ENCODE peak calls at places on chromosomes 13 and 19, in seven cellular contexts. W is tibial nerve, E is right lobe of liver, Y is K562, M is esophagus squamous epithelium, J is IMR-90, L is A549. O is an unnamed sample.

GRCh38 chr13:31538067-31539042 is 201.0 kb upstream of the RXFP2 start:
- DNase-seq in Y (peak; percentile 14), M (no peak), J (peak; percentile 45), E (no peak), L (no peak), W (no peak), O (no peak)

GRCh38 chr13:102878491-102878890 is 32.7 kb downstream of the ERCC5 start:
- DNase-seq in E (no peak), M (no peak), W (no peak), L (no peak), J (peak; percentile 76), Y (no peak), O (no peak)

GRCh38 chr13:47481521-47481920 is 519.6 kb downstream of the SUCLA2 start:
- DNase-seq in J (peak; percentile 23), M (no peak), Y (no peak), W (no peak), L (no peak), E (no peak), O (no peak)

GRCh38 chr19:48770223-48770622 is 14.9 kb downstream of the FGF21 start:
- DNase-seq in J (no peak), M (no peak), W (no peak), E (no peak), L (no peak), Y (no peak), O (no peak)

GRCh38 chr13:30045916-30046704 is 195.7 kb upstream of the UBL3 start:
- DNase-seq in L (no peak), W (no peak), Y (no peak), M (no peak), J (peak; percentile 88), E (no peak), O (no peak)

GRCh38 chr13:53522034-53522433 is 493.4 kb downstream of the OLFM4 start:
- DNase-seq in Y (no peak), J (no peak), L (no peak), E (no peak), M (no peak), W (no peak), O (no peak)

GRCh38 chr13:28636677-28637317 is 22.1 kb upstream of the POMP start:
- DNase-seq in J (peak; percentile 89), W (no peak), M (peak; percentile 10), E (no peak), Y (peak; percentile 41), L (peak; percentile 22), O (no peak)

GRCh38 chr13:35471466-35472307 is 4.8 kb downstream of the MAB21L1 start:
- DNase-seq in W (no peak), E (no peak), L (no peak), J (no peak), Y (no peak), M (no peak), O (no peak)

GRCh38 chr13:40796649-40797048 is 7.2 kb downstream of the SLC25A15 start:
- DNase-seq in M (no peak), J (no peak), W (no peak), L (no peak), Y (no peak), E (no peak), O (no peak)
- TF ChIP-seq POLR2A in M (no peak), J (no peak), W (no peak), L (no peak), Y (no peak), E (no peak), O (no peak)

GRCh38 chr13:101474419-101474957 is 22.0 kb downstream of the ITGBL1 start:
- DNase-seq in E (no peak), W (no peak), M (no peak), Y (no peak), L (no peak), J (peak; percentile 91), O (no peak)
- TF ChIP-seq CTCF in E (no peak), W (no peak), M (no peak), Y (no peak), L (peak; percentile 68), J (peak; percentile 90), O (no peak)

DNA sequence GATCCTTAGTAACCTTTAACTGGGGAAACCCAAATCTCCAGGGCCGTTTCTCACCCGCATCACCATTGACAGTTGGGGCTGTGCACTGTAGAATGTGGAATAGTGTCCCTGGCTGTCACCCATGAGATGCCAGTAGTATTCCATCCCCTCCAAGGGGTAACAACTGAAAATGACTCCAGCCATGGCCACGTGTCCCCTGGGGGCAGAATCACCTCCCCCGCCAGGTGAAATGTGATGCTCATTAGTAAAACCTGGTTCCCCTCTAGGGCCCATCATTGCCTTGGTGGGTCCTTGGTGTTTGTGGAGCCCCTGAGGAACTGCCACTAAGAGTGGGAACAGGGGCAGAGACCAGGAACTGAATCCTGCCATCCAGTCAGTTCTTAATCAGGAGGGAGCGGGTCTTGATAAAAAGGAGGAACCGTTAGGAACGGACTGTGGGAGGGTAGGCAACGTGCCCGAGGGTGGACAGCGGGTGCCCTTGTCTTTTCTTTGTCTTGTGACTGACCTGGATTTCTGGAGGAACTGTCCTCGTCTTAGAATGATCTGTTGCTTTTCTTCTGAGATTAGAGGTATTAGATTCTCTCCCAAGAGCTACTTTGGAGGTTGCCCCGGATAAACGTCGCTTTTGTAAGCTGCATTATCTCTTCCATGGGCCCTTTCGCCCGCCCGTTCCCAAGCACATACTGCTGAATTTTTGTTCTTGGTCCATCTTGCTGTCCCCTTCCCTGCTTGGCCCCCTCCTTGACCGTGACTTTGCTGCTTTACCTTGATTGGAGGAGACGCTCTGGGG is 3.5 kb downstream of the MYO9B start:
- DNase-seq in J (peak; percentile 31), M (no peak), L (no peak), E (no peak), W (no peak), Y (no peak), O (no peak)
- H3K4me3 ChIP-seq in J (peak overlapping the region; percentile 48), M (peak overlapping the region; percentile 45), L (peak overlapping the region; percentile 29), E (no peak overlapping the region), W (peak overlapping the region; percentile 20), Y (no peak overlapping the region), O (no peak overlapping the region)

GRCh38 chr19:18589380-18590272 is 1.0 kb downstream of the REX1BD start:
- DNase-seq in W (no peak), M (no peak), J (peak; percentile 55), E (peak; percentile 76), L (peak; percentile 51), Y (peak; percentile 69), O (no peak)

GRCh38 chr19:18590273-18591272 is 2.0 kb downstream of the REX1BD start:
- DNase-seq in L (peak; percentile 59), Y (peak; percentile 81), E (no peak), J (peak; percentile 57), W (peak; percentile 55), M (no peak), O (no peak)

GRCh38 chr19:18587561-18587960 is 1.0 kb upstream of the REX1BD start:
- DNase-seq in L (no peak), E (no peak), J (no peak), M (no peak), W (no peak), Y (no peak), O (peak; percentile 73)

GRCh38 chr19:18587962-18588610 is 512 bp upstream of the REX1BD start:
- DNase-seq in M (no peak), Y (peak; percentile 18), J (no peak), W (no peak), L (no peak), E (no peak), O (no peak)

DNA sequence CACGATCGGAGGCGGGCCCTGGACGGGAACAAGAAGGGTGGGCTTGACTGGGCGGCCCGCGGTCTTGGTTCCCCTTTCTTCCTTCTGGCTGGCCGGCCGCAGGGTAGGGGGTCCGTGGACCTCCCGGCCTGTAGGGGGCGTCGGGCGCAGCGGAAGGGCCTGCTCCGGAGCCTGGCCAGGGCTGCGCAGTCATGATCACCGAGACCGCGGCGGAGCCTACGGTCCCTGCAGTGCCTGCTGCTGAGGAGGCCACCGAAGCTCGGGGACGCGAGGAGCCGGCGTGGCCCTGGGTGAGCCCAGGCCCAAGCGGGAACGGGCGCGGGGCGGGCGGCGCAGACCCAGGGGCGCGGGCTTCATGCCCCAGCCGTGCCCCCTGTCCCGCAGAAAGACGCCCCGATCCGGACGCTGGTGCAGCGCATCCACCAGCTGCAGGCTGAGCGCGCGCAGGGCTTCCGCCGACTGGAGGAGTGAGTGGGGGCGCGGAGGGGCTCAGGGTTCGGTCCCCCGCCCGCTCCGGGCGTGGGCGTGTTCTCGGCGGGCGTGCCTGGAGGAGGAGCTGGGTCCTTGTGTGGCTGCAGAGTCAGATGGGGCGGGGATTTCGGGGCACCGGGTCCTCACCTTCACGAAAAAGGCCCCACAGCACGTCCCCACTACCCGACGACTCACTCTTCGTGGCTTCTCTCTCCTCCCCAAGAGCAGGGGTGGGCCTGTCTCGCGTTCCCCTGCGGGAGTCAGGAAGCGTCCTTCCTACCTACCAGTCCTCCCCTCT is at the start of gene REX1BD:
- DNase-seq in W (peak; percentile 55), E (peak; percentile 83), J (peak; percentile 68), L (no peak), Y (peak; percentile 86), M (no peak), O (peak; percentile 97)
- TF ChIP-seq POLR2A in W (peak; percentile 8), E (peak; percentile 61), J (peak; percentile 12), L (peak; percentile 80), Y (peak; percentile 91), M (no peak), O (no peak)

GRCh38 chr19:31233288-31233687 is 115.9 kb downstream of the TSHZ3 start:
- DNase-seq in E (no peak), M (no peak), L (no peak), W (no peak), J (no peak), Y (no peak), O (no peak)

GRCh38 chr19:31235806-31236205 is 113.4 kb downstream of the TSHZ3 start:
- DNase-seq in Y (no peak), J (no peak), M (no peak), W (no peak), E (no peak), L (no peak), O (no peak)

GRCh38 chr19:31231181-31231580 is 118.1 kb downstream of the TSHZ3 start:
- DNase-seq in M (no peak), L (no peak), Y (no peak), W (no peak), J (peak; percentile 32), E (no peak), O (no peak)

GRCh38 chr19:31232871-31233270 is 116.4 kb downstream of the TSHZ3 start:
- DNase-seq in M (no peak), W (no peak), J (peak; percentile 96), L (no peak), E (no peak), Y (no peak), O (no peak)

DNA sequence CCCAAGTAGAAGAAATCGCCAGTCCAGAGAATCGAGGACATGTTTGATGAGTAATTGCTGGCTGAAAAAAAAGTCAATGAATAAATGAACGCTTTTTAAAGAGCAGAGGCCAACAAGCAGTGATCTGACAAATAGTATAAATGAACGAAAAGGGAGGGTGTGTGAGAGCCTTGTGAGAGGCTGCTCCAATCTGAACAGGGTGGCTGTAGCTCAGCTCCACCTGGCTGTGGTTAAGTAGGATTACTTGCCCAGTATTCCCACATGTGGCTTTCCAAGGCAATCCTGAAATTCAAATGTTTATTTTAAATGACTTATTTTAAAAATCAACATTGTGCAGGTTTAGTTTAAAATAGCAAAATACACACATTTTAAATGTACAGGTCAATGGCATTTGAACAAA is 117.0 kb downstream of the TSHZ3 start:
- DNase-seq in M (no peak), J (peak; percentile 72), W (no peak), L (no peak), E (no peak), Y (no peak), O (no peak)
- TF ChIP-seq CTCF in M (no peak), J (no peak), W (no peak), L (no peak), E (no peak), Y (no peak), O (no peak)